ENCODE peak calls at places on chromosomes 5 and 9, in six cellular contexts. I is K562, E is HepG2, V is A549, C is GM12878, R is endothelial cell of umbilical vein. Y is an unnamed sample.

GRCh38 chr5:175548899-175549311 is 70.5 kb downstream of the SFXN1 start:
- DNase-seq in E (no peak), C (no peak), I (no peak), R (no peak), V (no peak), Y (no peak)

GRCh38 chr5:102453716-102454115 is 45.1 kb downstream of the SLCO6A1 start:
- DNase-seq in E (no peak), V (no peak), R (no peak), C (peak), I (no peak), Y (peak)

GRCh38 chr5:41193462-41194166 is 19.7 kb downstream of the C6 start:
- DNase-seq in E (peak), R (peak), V (no peak), C (no peak), I (no peak), Y (no peak)

GRCh38 chr5:123119334-123119986 is 30.4 kb downstream of the PRDM6 start:
- DNase-seq in E (peak), V (peak), C (no peak), R (no peak), I (no peak), Y (peak)

GRCh38 chr5:168011096-168011495 is 280.3 kb upstream of the WWC1 start:
- DNase-seq in E (no peak), V (no peak), C (no peak), R (no peak), I (no peak), Y (no peak)

GRCh38 chr9:36327903-36328302 is 69.7 kb upstream of the GNE start:
- DNase-seq in R (no peak), I (no peak), C (no peak), V (no peak), E (no peak), Y (no peak)

GRCh38 chr9:98575379-98576346 is 133.1 kb downstream of the GABBR2 start:
- DNase-seq in V (no peak), R (no peak), I (peak), C (peak), E (no peak), Y (peak)

GRCh38 chr5:16051246-16051645 is 128.3 kb downstream of the MARCHF11 start:
- DNase-seq in I (no peak), E (no peak), V (no peak), R (no peak), C (no peak), Y (no peak)

GRCh38 chr5:107067391-107067790 is 603.3 kb downstream of the EFNA5 start:
- DNase-seq in C (no peak), I (no peak), R (no peak), V (no peak), E (no peak), Y (no peak)

GRCh38 chr9:83572524-83572923 is 34.3 kb upstream of the FRMD3 start:
- DNase-seq in E (no peak), I (no peak), V (no peak), C (no peak), R (no peak), Y (peak)

GRCh38 chr9:935348-935965 is 41.0 kb upstream of the DMRT3 start:
- DNase-seq in E (no peak), R (no peak), C (no peak), I (no peak), V (no peak), Y (no peak)

GRCh38 chr9:12775963-12776774 is 1.3 kb downstream of the LURAP1L start:
- DNase-seq in R (peak), I (peak), C (no peak), E (peak), V (peak), Y (peak)
- TF ChIP-seq POLR2A in R (no peak), I (no peak), C (no peak), E (peak), V (peak), Y (no peak)

DNA sequence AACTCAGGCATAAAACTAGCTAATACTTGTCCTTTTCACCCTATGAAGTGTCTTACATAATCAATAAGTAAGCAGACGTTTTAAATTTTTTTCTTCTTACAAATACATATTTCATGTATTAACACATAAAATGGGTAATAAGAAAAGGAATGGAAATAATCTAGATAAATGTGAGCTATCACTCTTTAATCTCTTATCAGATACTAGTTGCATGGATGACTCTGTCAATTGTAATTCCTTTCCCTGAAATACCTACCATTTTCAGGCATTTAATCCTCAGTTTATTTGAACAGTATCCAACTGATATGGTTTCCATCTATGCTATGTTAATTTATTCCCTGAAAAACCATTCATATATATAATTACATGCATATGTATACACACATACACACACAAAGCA is 166.0 kb upstream of the RGS7BP start:
- DNase-seq in C (no peak), R (no peak), E (no peak), I (no peak), V (no peak), Y (no peak)
- TF ChIP-seq MYC in C (no peak), R (no peak), E (no peak), I (no peak), V (no peak), Y (no peak)

GRCh38 chr9:137240841-137241489 is at the start of gene TUBB4B:
- DNase-seq in V (peak), C (peak), I (peak), R (peak), E (peak), Y (peak)
- TF ChIP-seq POLR2A in V (peak), C (no peak), I (peak), R (peak), E (peak), Y (peak)

GRCh38 chr9:21560281-21560745 is 78.2 kb upstream of the IFNE start:
- DNase-seq in V (no peak), R (no peak), E (no peak), C (no peak), I (no peak), Y (no peak)

GRCh38 chr9:21557428-21557768 is 75.3 kb upstream of the IFNE start:
- DNase-seq in I (no peak), C (no peak), R (peak), V (no peak), E (no peak), Y (no peak)

GRCh38 chr9:21558079-21558478 is 76.0 kb upstream of the IFNE start:
- DNase-seq in V (no peak), E (no peak), R (peak), I (no peak), C (no peak), Y (no peak)

GRCh38 chr9:21559402-21560280 is 77.5 kb upstream of the IFNE start:
- DNase-seq in R (peak), C (no peak), V (peak), E (no peak), I (no peak), Y (no peak)

GRCh38 chr9:21558627-21559401 is 76.7 kb upstream of the IFNE start:
- DNase-seq in I (no peak), E (no peak), C (no peak), V (no peak), R (peak), Y (no peak)
- TF ChIP-seq MYC in I (no peak), E (no peak), C (no peak), V (no peak), R (no peak), Y (no peak)

GRCh38 chr5:1633605-1634336 is 110.0 kb upstream of the LPCAT1 start:
- DNase-seq in R (peak), C (peak), E (peak), I (peak), V (peak), Y (peak)
- TF ChIP-seq POLR2A in R (peak), C (peak), E (peak), I (peak), V (peak), Y (no peak)